ENCODE peak calls at places on chromosome 14, in seven cellular contexts. H is uterus, L is AG10803, F is mucosa of descending colon, M is progenitor cell of endocrine pancreas, Y is right lobe of liver, Q is activated B cell treated with CpG ODN at 0.5 μM for 24 hours. E is an unnamed sample.

GRCh38 chr14:52678591-52678990 is 16.8 kb downstream of the ERO1A start:
- DNase-seq in H (no peak), M (no peak), L (no peak), F (no peak), Y (no peak), Q (no peak), E (no peak)

GRCh38 chr14:101960225-101960624 is 4.1 kb upstream of the DYNC1H1 start:
- DNase-seq in Y (no peak), F (no peak), M (no peak), H (no peak), L (no peak), Q (no peak), E (no peak)

GRCh38 chr14:103748539-103748867 is 32.9 kb downstream of the ZFYVE21 start:
- DNase-seq in F (no peak), L (no peak), Q (no peak), Y (no peak), H (no peak), M (no peak), E (no peak)

GRCh38 chr14:97058071-97058470 is 260.9 kb downstream of the VRK1 start:
- DNase-seq in F (no peak), M (no peak), Y (no peak), Q (no peak), H (no peak), L (peak), E (no peak)

GRCh38 chr14:50985816-50986396 is 41.6 kb upstream of the PYGL start:
- DNase-seq in Y (no peak), F (no peak), H (no peak), L (no peak), Q (no peak), M (no peak), E (no peak)

GRCh38 chr14:95828649-95829265 is 47.9 kb upstream of the TUNAR start:
- DNase-seq in F (no peak), M (no peak), Q (no peak), H (no peak), L (no peak), Y (no peak), E (no peak)

GRCh38 chr14:81465507-81466228 is 65.5 kb upstream of the STON2 start:
- DNase-seq in L (no peak), Q (no peak), Y (no peak), H (no peak), F (no peak), M (no peak), E (no peak)

GRCh38 chr14:61620130-61620946 is 75.0 kb upstream of the HIF1A start:
- DNase-seq in M (no peak), F (no peak), Q (no peak), H (no peak), L (peak), Y (no peak), E (no peak)

GRCh38 chr14:101202627-101203404 is 299.3 kb upstream of the RTL1 start:
- DNase-seq in F (no peak), L (no peak), Q (no peak), Y (no peak), M (peak), H (peak), E (no peak)

DNA sequence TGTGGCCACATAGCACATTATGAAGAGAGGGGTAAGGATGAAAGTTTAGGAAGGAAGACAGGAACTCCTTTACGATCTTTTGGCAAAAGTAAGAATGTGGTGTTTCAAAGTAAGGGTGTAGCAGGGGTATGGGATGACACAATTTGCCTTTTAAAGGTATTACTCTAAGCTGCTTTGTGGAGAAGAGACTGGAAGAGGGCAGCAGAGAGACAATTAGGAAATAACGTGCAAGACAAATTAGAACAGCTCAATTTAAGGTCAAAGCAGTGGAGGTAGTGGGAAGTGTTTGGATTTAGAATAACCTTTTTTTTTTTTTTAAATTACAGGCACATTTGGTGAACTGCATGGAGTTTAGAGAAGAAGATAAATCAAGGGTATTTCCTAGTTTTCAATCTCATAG is 342.6 kb downstream of the NOVA1 start:
- DNase-seq in F (no peak), M (no peak), H (peak), Q (no peak), Y (no peak), L (peak), E (no peak)
- TF ChIP-seq CTCF in F (no peak), M (no peak), H (peak), Q (no peak), Y (peak), L (peak), E (no peak)

GRCh38 chr14:21066882-21067502 is 3.1 kb upstream of the ARHGEF40 start:
- DNase-seq in M (no peak), L (no peak), H (no peak), F (no peak), Y (no peak), Q (no peak), E (peak)
- TF ChIP-seq CTCF in M (no peak), L (peak), H (no peak), F (no peak), Y (no peak), Q (no peak), E (no peak)

DNA sequence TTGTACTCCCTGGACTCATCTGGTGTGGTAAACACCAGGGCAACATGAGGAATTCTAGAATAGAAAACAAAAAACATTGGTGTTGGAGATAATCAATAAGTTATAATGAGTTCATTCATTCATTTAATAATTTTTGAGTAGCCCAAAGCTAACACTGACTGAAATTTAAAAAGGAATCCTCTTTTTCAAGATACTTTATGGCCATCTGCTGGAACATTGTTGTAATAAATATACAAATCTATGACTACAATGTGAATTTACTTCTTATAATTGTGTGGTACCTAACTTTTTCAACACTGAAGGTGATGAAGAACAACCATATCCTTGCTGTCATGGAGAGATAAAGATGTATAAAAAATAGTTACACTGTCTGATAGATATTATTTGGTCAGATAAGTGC is 687.3 kb upstream of the MIS18BP1 start:
- DNase-seq in Q (no peak), H (no peak), M (no peak), F (no peak), Y (no peak), L (no peak), E (no peak)
- TF ChIP-seq CTCF in Q (no peak), H (no peak), M (no peak), F (no peak), Y (no peak), L (no peak), E (no peak)

GRCh38 chr14:89237923-89238529 is 179.0 kb downstream of the FOXN3 start:
- DNase-seq in M (no peak), L (peak), H (no peak), Y (no peak), Q (no peak), F (no peak), E (no peak)
- TF ChIP-seq CTCF in M (peak), L (peak), H (peak), Y (no peak), Q (no peak), F (no peak), E (no peak)

DNA sequence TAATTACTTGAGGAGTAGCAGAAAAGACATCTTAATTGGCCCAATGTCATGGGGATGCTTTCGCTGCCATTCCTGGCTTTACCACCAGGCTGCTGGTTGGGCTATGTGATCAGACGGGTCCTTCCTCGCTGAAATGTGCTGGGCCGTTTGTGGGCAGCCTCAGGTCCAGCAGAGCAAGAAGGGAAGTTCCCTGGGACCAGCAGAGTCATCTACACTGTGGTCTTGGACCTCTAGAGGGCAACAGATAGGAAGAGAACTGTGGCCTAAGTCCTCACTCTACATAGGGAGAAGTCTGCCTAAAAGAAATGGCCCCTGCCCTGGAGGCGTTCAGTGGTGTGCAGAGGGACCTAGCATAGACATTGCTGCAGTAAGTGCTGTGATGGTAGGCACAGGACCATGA is 10.9 kb downstream of the EVL start:
- DNase-seq in F (no peak), L (peak), M (no peak), Y (no peak), Q (no peak), H (no peak), E (peak)
- TF ChIP-seq CTCF in F (no peak), L (peak), M (no peak), Y (no peak), Q (no peak), H (peak), E (no peak)

GRCh38 chr14:106807493-106807892 is 1281.1 kb downstream of the TMEM121 start:
- DNase-seq in M (no peak), F (no peak), Q (no peak), L (no peak), H (no peak), Y (no peak), E (no peak)

GRCh38 chr14:106808458-106808857 is 1282.1 kb downstream of the TMEM121 start:
- DNase-seq in F (no peak), Y (no peak), M (no peak), H (no peak), L (no peak), Q (no peak), E (no peak)

GRCh38 chr14:106803379-106803778 is 1277.0 kb downstream of the TMEM121 start:
- DNase-seq in Q (no peak), M (no peak), L (no peak), F (no peak), Y (no peak), H (no peak), E (no peak)

DNA sequence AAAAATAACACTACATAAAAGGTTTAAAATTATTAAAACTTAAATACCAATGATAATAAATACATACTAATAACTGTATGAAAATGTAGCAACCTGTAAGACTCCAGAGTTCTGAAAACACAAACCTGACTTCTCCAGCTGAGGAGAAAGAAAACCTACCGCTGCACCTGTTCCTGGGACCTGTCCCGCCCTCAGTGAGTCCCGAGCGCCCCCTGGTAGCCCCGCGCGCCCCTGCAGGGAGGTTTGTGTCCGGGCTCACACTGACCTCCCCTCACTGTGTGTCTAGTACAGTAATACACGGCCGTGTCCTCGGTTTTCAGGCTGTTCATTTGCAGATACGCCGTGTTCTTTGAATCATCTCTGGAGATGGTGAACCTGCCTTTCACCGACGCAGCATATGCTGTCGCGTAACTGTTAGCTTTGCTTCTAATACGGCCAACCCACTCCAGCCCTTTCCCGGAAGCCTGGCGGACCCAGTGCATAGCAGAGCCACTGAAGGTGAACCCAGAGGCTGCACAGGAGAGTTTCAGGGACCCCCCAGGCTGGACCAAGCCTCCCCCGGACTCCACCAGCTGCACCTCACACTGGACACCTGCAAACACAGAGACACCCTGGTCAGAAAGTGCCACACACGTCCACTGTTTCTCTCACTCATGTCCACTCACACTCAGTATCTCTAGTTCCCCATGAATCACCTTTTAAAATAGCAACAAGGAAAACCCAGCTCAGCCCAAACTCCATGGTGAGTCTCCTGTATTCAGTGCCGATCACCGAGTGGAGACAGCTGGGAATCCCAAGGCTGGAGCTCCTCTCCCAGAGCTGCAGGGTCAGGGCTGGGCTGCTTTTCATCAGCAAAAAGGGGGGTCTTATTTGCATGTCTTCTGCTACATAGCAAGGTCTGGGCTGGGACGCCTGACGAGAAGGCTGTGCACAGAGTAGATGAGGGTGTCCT is 1276.3 kb downstream of the TMEM121 start:
- DNase-seq in L (no peak), H (no peak), Y (no peak), M (no peak), Q (no peak), F (peak), E (no peak)
- TF ChIP-seq CTCF in L (no peak), H (no peak), Y (no peak), M (no peak), Q (no peak), F (no peak), E (peak)

GRCh38 chr14:89123851-89124250 is 293.2 kb downstream of the FOXN3 start:
- DNase-seq in M (no peak), L (no peak), F (no peak), Y (no peak), H (no peak), Q (no peak), E (no peak)
- TF ChIP-seq CTCF in M (no peak), L (no peak), F (no peak), Y (no peak), H (no peak), Q (no peak), E (no peak)

GRCh38 chr14:23633160-23633701 is 2.9 kb upstream of the DHRS2 start:
- DNase-seq in H (no peak), M (no peak), F (no peak), Y (no peak), L (no peak), Q (no peak), E (peak)

GRCh38 chr14:23631234-23631633 is 4.9 kb upstream of the DHRS2 start:
- DNase-seq in L (no peak), Q (no peak), H (no peak), F (no peak), M (no peak), Y (no peak), E (no peak)

GRCh38 chr14:23632461-23633159 is 3.6 kb upstream of the DHRS2 start:
- DNase-seq in F (no peak), Y (no peak), H (no peak), L (no peak), Q (no peak), M (no peak), E (peak)

GRCh38 chr14:23630687-23631086 is 5.5 kb upstream of the DHRS2 start:
- DNase-seq in H (no peak), M (no peak), F (no peak), Q (no peak), Y (no peak), L (no peak), E (no peak)

GRCh38 chr14:23631702-23632460 is 4.3 kb upstream of the DHRS2 start:
- DNase-seq in L (peak), Q (peak), F (no peak), H (peak), Y (peak), M (peak), E (peak)
- TF ChIP-seq CTCF in L (peak), Q (peak), F (peak), H (peak), Y (peak), M (peak), E (peak)

DNA sequence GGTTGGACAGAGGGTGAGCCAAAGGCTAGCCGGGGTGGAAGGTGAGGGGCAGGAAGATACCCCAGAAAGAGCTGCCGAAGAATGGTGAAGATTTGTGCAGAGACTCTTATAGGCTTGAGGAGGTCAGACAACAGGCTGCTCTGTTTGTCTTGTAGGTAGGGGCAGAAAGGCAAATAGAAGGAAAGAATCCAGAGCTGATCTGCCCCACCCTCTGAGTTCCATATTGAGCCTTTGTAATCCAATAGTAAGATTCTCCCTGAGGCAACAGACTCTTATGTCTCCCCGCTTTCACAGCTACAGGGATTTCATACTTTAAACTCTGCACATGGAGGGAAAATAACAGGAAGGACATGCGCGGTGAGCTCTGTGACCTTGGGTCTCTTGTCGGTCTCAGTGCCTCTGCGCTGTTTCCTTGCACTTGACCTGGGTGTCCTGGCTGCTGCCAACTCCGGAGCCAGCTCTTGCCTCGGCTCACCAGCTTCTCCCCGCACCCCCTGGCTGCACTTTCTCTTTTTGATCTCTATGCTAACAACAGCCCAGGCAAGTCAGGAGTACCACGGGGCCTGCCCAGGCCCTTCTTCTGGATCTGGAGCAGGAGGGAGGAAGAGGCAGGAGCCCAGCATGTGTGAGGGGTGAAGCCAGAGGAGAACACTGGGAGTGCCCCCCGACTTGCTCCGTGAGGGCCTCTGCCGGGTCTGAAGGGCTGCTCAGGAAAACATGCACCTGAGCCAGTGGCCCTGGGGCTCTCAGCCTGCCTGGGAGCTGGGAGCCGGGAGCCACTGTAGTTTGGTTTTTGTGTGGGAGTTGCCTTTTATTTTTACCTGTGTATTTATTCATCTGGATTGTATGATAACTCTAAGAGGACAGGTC is 75.8 kb downstream of the PPP1R36 start:
- DNase-seq in M (no peak), H (no peak), L (no peak), Q (no peak), F (peak), Y (no peak), E (no peak)
- TF ChIP-seq CTCF in M (no peak), H (no peak), L (no peak), Q (no peak), F (no peak), Y (no peak), E (no peak)

DNA sequence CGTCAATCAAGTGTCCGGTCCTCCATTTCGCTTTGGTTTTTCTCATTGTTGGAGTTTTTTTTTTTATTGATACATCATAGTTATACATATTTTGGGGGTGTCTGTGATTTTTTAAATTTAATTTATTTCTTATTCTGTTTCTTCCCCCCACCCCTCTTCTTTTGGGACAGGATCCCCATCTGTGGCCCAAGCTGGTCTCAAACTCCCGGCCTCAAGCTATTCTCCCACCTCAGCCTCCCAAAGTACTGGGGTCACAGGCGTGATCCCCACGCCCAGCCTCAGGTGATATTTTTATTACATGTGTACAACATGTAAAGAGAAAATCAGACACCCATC is 51.3 kb upstream of the ZFP36L1 start:
- DNase-seq in H (no peak), M (no peak), Y (no peak), F (no peak), Q (no peak), L (no peak), E (no peak)
- TF ChIP-seq CTCF in H (no peak), M (no peak), Y (no peak), F (no peak), Q (no peak), L (no peak), E (no peak)

E was measured in GM13976.